ENCODE peak calls at places on chromosomes 6 and 20, in nine cellular contexts. One of them, this sample, is unnamed.

GRCh38 chr6:75719133-75719532 is 29.9 kb upstream of the MYO6 start:
- DNase-seq in ovary: no peak
- DNase-seq in osteocyte: no peak
- DNase-seq in HL-60: no peak
- DNase-seq in endothelial cell: no peak
- DNase-seq in endodermal cell: no peak
- DNase-seq in pancreas: no peak
- DNase-seq in lower lobe of right lung: no peak
- DNase-seq in brain microvascular endothelial cell: no peak
- DNase-seq in this sample: no peak

GRCh38 chr6:94902974-94903628 is 674.2 kb upstream of the MANEA start:
- DNase-seq in ovary: no peak
- DNase-seq in osteocyte: no peak
- DNase-seq in HL-60: no peak
- DNase-seq in endothelial cell: no peak
- DNase-seq in endodermal cell: peak; percentile 68
- DNase-seq in pancreas: no peak
- DNase-seq in lower lobe of right lung: no peak
- DNase-seq in brain microvascular endothelial cell: no peak
- DNase-seq in this sample: no peak

GRCh38 chr6:7921071-7921470 is 10.5 kb upstream of the TXNDC5 start:
- DNase-seq in ovary: no peak
- DNase-seq in osteocyte: no peak
- DNase-seq in HL-60: no peak
- DNase-seq in endothelial cell: no peak
- DNase-seq in endodermal cell: no peak
- DNase-seq in pancreas: no peak
- DNase-seq in lower lobe of right lung: no peak
- DNase-seq in brain microvascular endothelial cell: no peak
- DNase-seq in this sample: no peak

GRCh38 chr6:21594427-21595264 is 1.1 kb downstream of the SOX4 start:
- DNase-seq in ovary: peak; percentile 65
- DNase-seq in osteocyte: no peak
- DNase-seq in HL-60: no peak
- DNase-seq in endothelial cell: peak; percentile 38
- DNase-seq in endodermal cell: peak; percentile 60
- DNase-seq in pancreas: peak; percentile 68
- DNase-seq in lower lobe of right lung: peak; percentile 82
- DNase-seq in brain microvascular endothelial cell: peak; percentile 50
- DNase-seq in this sample: peak; percentile 26

GRCh38 chr20:62056377-62056776 is 9.3 kb downstream of the TAF4 start:
- DNase-seq in ovary: no peak
- DNase-seq in osteocyte: no peak
- DNase-seq in HL-60: no peak
- DNase-seq in endothelial cell: no peak
- DNase-seq in endodermal cell: no peak
- DNase-seq in pancreas: no peak
- DNase-seq in lower lobe of right lung: no peak
- DNase-seq in brain microvascular endothelial cell: no peak
- DNase-seq in this sample: no peak

GRCh38 chr20:59828478-59829414 is 104.7 kb downstream of the SYCP2 start:
- DNase-seq in ovary: no peak
- DNase-seq in osteocyte: no peak
- DNase-seq in HL-60: no peak
- DNase-seq in endothelial cell: no peak
- DNase-seq in endodermal cell: peak; percentile 28
- DNase-seq in pancreas: no peak
- DNase-seq in lower lobe of right lung: no peak
- DNase-seq in brain microvascular endothelial cell: no peak
- DNase-seq in this sample: no peak

GRCh38 chr6:19836799-19837510 is at the start of gene ID4:
- DNase-seq in ovary: peak; percentile 96
- DNase-seq in osteocyte: peak; percentile 99
- DNase-seq in HL-60: no peak
- DNase-seq in endothelial cell: peak; percentile 92
- DNase-seq in endodermal cell: peak; percentile 99
- DNase-seq in pancreas: peak; percentile 92
- DNase-seq in lower lobe of right lung: peak; percentile 95
- DNase-seq in brain microvascular endothelial cell: peak; percentile 95
- DNase-seq in this sample: peak; percentile 95

GRCh38 chr6:139510040-139510815 is 135.8 kb upstream of the CITED2 start:
- DNase-seq in ovary: no peak
- DNase-seq in osteocyte: no peak
- DNase-seq in HL-60: no peak
- DNase-seq in endothelial cell: no peak
- DNase-seq in endodermal cell: no peak
- DNase-seq in pancreas: no peak
- DNase-seq in lower lobe of right lung: no peak
- DNase-seq in brain microvascular endothelial cell: no peak
- DNase-seq in this sample: no peak

GRCh38 chr20:32144898-32145662 is 35.6 kb downstream of the TM9SF4 start:
- DNase-seq in ovary: peak; percentile 4
- DNase-seq in osteocyte: no peak
- DNase-seq in HL-60: no peak
- DNase-seq in endothelial cell: no peak
- DNase-seq in endodermal cell: no peak
- DNase-seq in pancreas: no peak
- DNase-seq in lower lobe of right lung: no peak
- DNase-seq in brain microvascular endothelial cell: no peak
- DNase-seq in this sample: no peak

GRCh38 chr6:44497807-44498206 is 110.3 kb downstream of the CDC5L start:
- DNase-seq in ovary: no peak
- DNase-seq in osteocyte: peak; percentile 51
- DNase-seq in HL-60: no peak
- DNase-seq in endothelial cell: no peak
- DNase-seq in endodermal cell: no peak
- DNase-seq in pancreas: no peak
- DNase-seq in lower lobe of right lung: no peak
- DNase-seq in brain microvascular endothelial cell: no peak
- DNase-seq in this sample: no peak

GRCh38 chr6:114564302-114564933 is 221.6 kb upstream of the HS3ST5 start:
- DNase-seq in ovary: no peak
- DNase-seq in osteocyte: no peak
- DNase-seq in HL-60: no peak
- DNase-seq in endothelial cell: no peak
- DNase-seq in endodermal cell: peak; percentile 49
- DNase-seq in pancreas: no peak
- DNase-seq in lower lobe of right lung: no peak
- DNase-seq in brain microvascular endothelial cell: no peak
- DNase-seq in this sample: no peak

GRCh38 chr6:15132854-15133670 is 112.8 kb upstream of the JARID2 start:
- DNase-seq in ovary: no peak
- DNase-seq in osteocyte: no peak
- DNase-seq in HL-60: no peak
- DNase-seq in endothelial cell: no peak
- DNase-seq in endodermal cell: no peak
- DNase-seq in pancreas: no peak
- DNase-seq in lower lobe of right lung: no peak
- DNase-seq in brain microvascular endothelial cell: peak; percentile 80
- DNase-seq in this sample: no peak

GRCh38 chr6:17001188-17001587 is 100.7 kb upstream of the STMND1 start:
- DNase-seq in ovary: no peak
- DNase-seq in osteocyte: no peak
- DNase-seq in HL-60: no peak
- DNase-seq in endothelial cell: no peak
- DNase-seq in endodermal cell: no peak
- DNase-seq in pancreas: no peak
- DNase-seq in lower lobe of right lung: no peak
- DNase-seq in brain microvascular endothelial cell: no peak
- DNase-seq in this sample: no peak

GRCh38 chr20:22490287-22491187 is 93.8 kb downstream of the FOXA2 start:
- DNase-seq in ovary: no peak
- DNase-seq in osteocyte: no peak
- DNase-seq in HL-60: no peak
- DNase-seq in endothelial cell: no peak
- DNase-seq in endodermal cell: peak; percentile 89
- DNase-seq in pancreas: peak; percentile 96
- DNase-seq in lower lobe of right lung: peak; percentile 80
- DNase-seq in brain microvascular endothelial cell: no peak
- DNase-seq in this sample: no peak

GRCh38 chr6:25112207-25112874 is 166.8 kb upstream of the CARMIL1 start:
- DNase-seq in ovary: no peak
- DNase-seq in osteocyte: no peak
- DNase-seq in HL-60: peak; percentile 57
- DNase-seq in endothelial cell: no peak
- DNase-seq in endodermal cell: no peak
- DNase-seq in pancreas: no peak
- DNase-seq in lower lobe of right lung: no peak
- DNase-seq in brain microvascular endothelial cell: no peak
- DNase-seq in this sample: no peak

GRCh38 chr6:167906899-167907298 is 80.2 kb downstream of the AFDN start:
- DNase-seq in ovary: no peak
- DNase-seq in osteocyte: no peak
- DNase-seq in HL-60: no peak
- DNase-seq in endothelial cell: no peak
- DNase-seq in endodermal cell: peak; percentile 63
- DNase-seq in pancreas: no peak
- DNase-seq in lower lobe of right lung: peak; percentile 53
- DNase-seq in brain microvascular endothelial cell: peak; percentile 12
- DNase-seq in this sample: no peak

GRCh38 chr6:42260972-42261371 is 43.3 kb upstream of the MRPS10 start:
- DNase-seq in ovary: peak; percentile 41
- DNase-seq in osteocyte: no peak
- DNase-seq in HL-60: no peak
- DNase-seq in endothelial cell: peak; percentile 61
- DNase-seq in endodermal cell: peak; percentile 85
- DNase-seq in pancreas: no peak
- DNase-seq in lower lobe of right lung: no peak
- DNase-seq in brain microvascular endothelial cell: no peak
- DNase-seq in this sample: peak; percentile 26

GRCh38 chr20:12012241-12013222 is 94.8 kb downstream of the BTBD3 start:
- DNase-seq in ovary: no peak
- DNase-seq in osteocyte: peak; percentile 38
- DNase-seq in HL-60: peak; percentile 60
- DNase-seq in endothelial cell: peak; percentile 52
- DNase-seq in endodermal cell: peak; percentile 86
- DNase-seq in pancreas: peak; percentile 29
- DNase-seq in lower lobe of right lung: no peak
- DNase-seq in brain microvascular endothelial cell: peak; percentile 61
- DNase-seq in this sample: peak; percentile 8

GRCh38 chr20:42018979-42019378 is 400.8 kb upstream of the CHD6 start:
- DNase-seq in ovary: no peak
- DNase-seq in osteocyte: no peak
- DNase-seq in HL-60: no peak
- DNase-seq in endothelial cell: no peak
- DNase-seq in endodermal cell: peak; percentile 68
- DNase-seq in pancreas: no peak
- DNase-seq in lower lobe of right lung: no peak
- DNase-seq in brain microvascular endothelial cell: no peak
- DNase-seq in this sample: no peak
- TF ChIP-seq CTCF in ovary: no peak
- TF ChIP-seq CTCF in osteocyte: no peak
- TF ChIP-seq CTCF in HL-60: peak; percentile 40
- TF ChIP-seq CTCF in endothelial cell: no peak
- TF ChIP-seq CTCF in endodermal cell: peak; percentile 85
- TF ChIP-seq CTCF in pancreas: no peak
- TF ChIP-seq CTCF in lower lobe of right lung: no peak
- TF ChIP-seq CTCF in brain microvascular endothelial cell: no peak
- TF ChIP-seq CTCF in this sample: peak; percentile 38

DNA sequence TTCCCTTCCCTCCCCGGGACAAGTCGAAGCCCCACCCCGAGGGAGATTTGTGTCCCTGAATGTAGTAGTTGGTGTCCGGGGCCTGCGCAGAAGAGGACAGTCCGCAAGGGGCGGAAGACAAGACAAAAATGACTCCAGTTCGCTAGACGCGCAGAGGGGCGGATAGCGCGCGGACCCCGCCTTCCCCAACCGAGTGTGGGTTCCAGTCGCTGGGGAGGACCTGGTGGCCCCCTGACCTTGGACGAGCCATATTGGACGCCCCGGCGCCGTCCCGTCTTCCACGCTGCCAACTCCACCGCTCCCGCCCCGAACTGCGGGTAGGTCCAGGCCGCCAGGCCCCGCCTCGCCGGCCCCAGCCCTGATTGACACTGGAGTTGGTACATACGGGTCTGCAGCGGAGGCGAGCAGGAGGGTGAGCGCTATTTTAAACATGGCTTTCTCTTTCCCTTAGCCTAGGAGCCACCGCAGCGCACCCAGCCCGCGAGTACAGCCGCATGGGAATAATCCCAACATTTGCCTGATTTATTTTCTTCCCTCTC is 802 bp downstream of the HMGN3 start:
- DNase-seq in ovary: peak; percentile 82
- DNase-seq in osteocyte: peak; percentile 94
- DNase-seq in HL-60: peak; percentile 33
- DNase-seq in endothelial cell: peak; percentile 87
- DNase-seq in endodermal cell: peak; percentile 95
- DNase-seq in pancreas: peak; percentile 91
- DNase-seq in lower lobe of right lung: peak; percentile 94
- DNase-seq in brain microvascular endothelial cell: peak; percentile 90
- DNase-seq in this sample: peak; percentile 68
- TF ChIP-seq CTCF in ovary: no peak
- TF ChIP-seq CTCF in osteocyte: peak; percentile 46
- TF ChIP-seq CTCF in HL-60: no peak
- TF ChIP-seq CTCF in endothelial cell: no peak
- TF ChIP-seq CTCF in endodermal cell: peak; percentile 69
- TF ChIP-seq CTCF in pancreas: peak; percentile 11
- TF ChIP-seq CTCF in lower lobe of right lung: peak; percentile 30
- TF ChIP-seq CTCF in brain microvascular endothelial cell: peak; percentile 58
- TF ChIP-seq CTCF in this sample: peak; percentile 55

DNA sequence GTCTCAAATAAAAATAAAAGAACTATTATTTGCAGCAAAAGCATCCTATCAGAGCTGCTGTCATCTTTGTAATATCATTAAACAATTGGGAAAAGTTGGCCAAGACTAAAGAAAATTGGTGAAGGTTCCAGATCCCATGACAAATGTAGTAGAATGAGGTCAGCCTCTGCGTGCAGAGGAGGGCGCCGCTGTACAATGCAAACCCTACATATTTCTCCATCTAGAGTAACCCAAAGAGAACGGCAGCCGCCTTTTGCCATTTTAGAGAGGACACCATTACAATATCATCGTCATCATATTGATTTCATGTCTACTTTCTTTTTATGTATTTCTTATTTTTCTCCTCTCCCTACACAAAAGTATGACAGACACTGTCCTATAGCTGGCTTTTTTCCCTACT is 59.5 kb downstream of the ZMYND8 start:
- DNase-seq in ovary: no peak
- DNase-seq in osteocyte: no peak
- DNase-seq in HL-60: no peak
- DNase-seq in endothelial cell: no peak
- DNase-seq in endodermal cell: no peak
- DNase-seq in pancreas: no peak
- DNase-seq in lower lobe of right lung: no peak
- DNase-seq in brain microvascular endothelial cell: no peak
- DNase-seq in this sample: no peak
- TF ChIP-seq CTCF in ovary: no peak
- TF ChIP-seq CTCF in osteocyte: no peak
- TF ChIP-seq CTCF in HL-60: no peak
- TF ChIP-seq CTCF in endothelial cell: no peak
- TF ChIP-seq CTCF in endodermal cell: peak; percentile 45
- TF ChIP-seq CTCF in pancreas: no peak
- TF ChIP-seq CTCF in lower lobe of right lung: peak; percentile 29
- TF ChIP-seq CTCF in brain microvascular endothelial cell: peak; percentile 33
- TF ChIP-seq CTCF in this sample: peak; percentile 33

DNA sequence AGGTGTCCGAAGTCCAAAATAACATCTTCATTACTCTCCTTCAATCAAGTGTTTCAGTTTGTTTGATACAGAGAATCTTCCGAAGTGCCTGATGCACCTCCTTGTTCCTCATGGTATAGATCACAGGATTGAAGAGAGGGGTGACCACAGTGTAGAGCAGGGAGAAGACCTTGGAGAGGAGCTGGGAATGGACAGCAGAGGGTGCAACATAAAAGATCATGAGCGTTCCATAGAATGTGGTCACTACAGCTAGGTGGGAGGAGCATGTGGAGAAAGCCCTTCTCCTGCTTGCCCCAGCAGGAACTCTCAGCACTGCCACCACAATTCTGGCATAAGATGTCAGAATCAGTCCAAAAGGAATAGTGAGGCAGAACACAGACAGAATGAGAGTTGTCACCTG is 11.9 kb downstream of the OR12D1 start:
- DNase-seq in ovary: no peak
- DNase-seq in osteocyte: no peak
- DNase-seq in HL-60: no peak
- DNase-seq in endothelial cell: no peak
- DNase-seq in endodermal cell: no peak
- DNase-seq in pancreas: no peak
- DNase-seq in lower lobe of right lung: no peak
- DNase-seq in brain microvascular endothelial cell: no peak
- DNase-seq in this sample: no peak
- TF ChIP-seq CTCF in ovary: no peak
- TF ChIP-seq CTCF in osteocyte: no peak
- TF ChIP-seq CTCF in HL-60: no peak
- TF ChIP-seq CTCF in endothelial cell: no peak
- TF ChIP-seq CTCF in endodermal cell: peak; percentile 16
- TF ChIP-seq CTCF in pancreas: no peak
- TF ChIP-seq CTCF in lower lobe of right lung: no peak
- TF ChIP-seq CTCF in brain microvascular endothelial cell: no peak
- TF ChIP-seq CTCF in this sample: no peak